ENCODE peak calls at places on chromosomes 1 and 21, in five cellular contexts. C is hippocampal formation, U is uterus, N is glutamatergic neuron, L is brain pericyte. B is an unnamed sample.

GRCh38 chr1:226731257-226731893 is 7.7 kb downstream of the ITPKB start:
- DNase-seq in C (no peak), U (no peak), N (no peak), L (no peak), B (no peak)

GRCh38 chr1:17914142-17914541 is 159.0 kb downstream of the ACTL8 start:
- DNase-seq in C (no peak), U (no peak), N (no peak), L (no peak), B (no peak)

GRCh38 chr1:6635910-6636760 is 11.5 kb downstream of the THAP3 start:
- DNase-seq in C (no peak), U (no peak), N (no peak), L (no peak), B (no peak)

GRCh38 chr1:210627740-210628139 is 299.0 kb downstream of the HHAT start:
- DNase-seq in C (no peak), U (no peak), N (no peak), L (no peak), B (no peak)

GRCh38 chr1:218582646-218583045 is 237.5 kb downstream of the TGFB2 start:
- DNase-seq in C (no peak), U (no peak), N (no peak), L (no peak), B (no peak)

GRCh38 chr1:90443340-90443739 is 273.8 kb downstream of the BARHL2 start:
- DNase-seq in C (no peak), U (no peak), N (no peak), L (no peak), B (no peak)

GRCh38 chr1:65958561-65959350 is 166.1 kb downstream of the PDE4B start:
- DNase-seq in C (no peak), U (no peak), N (no peak), L (peak), B (peak)

GRCh38 chr1:21098186-21098915 is 78.3 kb downstream of the EIF4G3 start:
- DNase-seq in C (no peak), U (no peak), N (no peak), L (no peak), B (no peak)

GRCh38 chr21:33257404-33257803 is 8.8 kb upstream of the IL10RB start:
- DNase-seq in C (no peak), U (no peak), N (no peak), L (no peak), B (no peak)

GRCh38 chr1:86194491-86195034 is 38.0 kb upstream of the COL24A1 start:
- DNase-seq in C (no peak), U (no peak), N (no peak), L (no peak), B (no peak)

GRCh38 chr1:227913969-227914791 is 33.6 kb downstream of the WNT9A start:
- DNase-seq in C (no peak), U (no peak), N (peak), L (peak), B (no peak)

GRCh38 chr1:167800241-167800640 is 78.5 kb downstream of the MPZL1 start:
- DNase-seq in C (no peak), U (no peak), N (no peak), L (no peak), B (no peak)

GRCh38 chr21:45408271-45408791 is 3.4 kb downstream of the COL18A1 start:
- DNase-seq in C (no peak), U (no peak), N (no peak), L (no peak), B (peak)

GRCh38 chr1:218439541-218440295 is 94.6 kb downstream of the TGFB2 start:
- DNase-seq in C (peak), U (no peak), N (no peak), L (no peak), B (no peak)

GRCh38 chr1:226820935-226821718 is 49.3 kb upstream of the PSEN2 start:
- DNase-seq in C (no peak), U (peak), N (no peak), L (peak), B (peak)

GRCh38 chr1:209989525-209989924 is 51.5 kb downstream of the SYT14 start:
- DNase-seq in C (no peak), U (no peak), N (no peak), L (no peak), B (no peak)

GRCh38 chr1:162632234-162632666 is at the start of gene DDR2:
- DNase-seq in C (no peak), U (peak), N (no peak), L (peak), B (no peak)

GRCh38 chr1:41515131-41515678 is 30.7 kb upstream of the EDN2 start:
- DNase-seq in C (peak), U (no peak), N (no peak), L (no peak), B (no peak)

GRCh38 chr1:107000907-107001306 is 55.6 kb upstream of the PRMT6 start:
- DNase-seq in C (no peak), U (no peak), N (no peak), L (no peak), B (no peak)